ENCODE peak calls at places on chromosomes 1 and 21, in four cellular contexts. One of them, this sample, is unnamed.

GRCh38 chr1:226128487-226129075 is 58.0 kb downstream of the ACBD3 start:
- DNase-seq in nephron progenitor cell: no peak
- DNase-seq in fibroblast of lung: peak
- DNase-seq in RCC 7860: no peak
- DNase-seq in this sample: no peak

GRCh38 chr1:41795205-41795762 is 123.4 kb downstream of the HIVEP3 start:
- DNase-seq in RCC 7860: peak
- DNase-seq in fibroblast of lung: peak
- DNase-seq in nephron progenitor cell: no peak
- DNase-seq in this sample: no peak

GRCh38 chr21:45724345-45724961 is 80.9 kb downstream of the PCBP3 start:
- DNase-seq in fibroblast of lung: no peak
- DNase-seq in nephron progenitor cell: no peak
- DNase-seq in RCC 7860: no peak
- DNase-seq in this sample: no peak

GRCh38 chr1:67897270-67897949 is 64.1 kb upstream of the GNG12 start:
- DNase-seq in RCC 7860: no peak
- DNase-seq in fibroblast of lung: peak
- DNase-seq in nephron progenitor cell: no peak
- DNase-seq in this sample: no peak

GRCh38 chr1:8560611-8561544 is 243.0 kb downstream of the SLC45A1 start:
- DNase-seq in nephron progenitor cell: no peak
- DNase-seq in fibroblast of lung: peak
- DNase-seq in RCC 7860: peak
- DNase-seq in this sample: peak

GRCh38 chr1:213266983-213267772 is 216.1 kb downstream of the RPS6KC1 start:
- DNase-seq in fibroblast of lung: no peak
- DNase-seq in nephron progenitor cell: no peak
- DNase-seq in RCC 7860: no peak
- DNase-seq in this sample: no peak

GRCh38 chr1:203354246-203354645 is 3.3 kb upstream of the FMOD start:
- DNase-seq in RCC 7860: no peak
- DNase-seq in nephron progenitor cell: no peak
- DNase-seq in fibroblast of lung: peak
- DNase-seq in this sample: no peak

GRCh38 chr1:36199934-36200741 is 24.1 kb upstream of the THRAP3 start:
- DNase-seq in RCC 7860: no peak
- DNase-seq in nephron progenitor cell: no peak
- DNase-seq in fibroblast of lung: peak
- DNase-seq in this sample: no peak

GRCh38 chr1:208170252-208170651 is 73.9 kb downstream of the PLXNA2 start:
- DNase-seq in fibroblast of lung: no peak
- DNase-seq in RCC 7860: no peak
- DNase-seq in nephron progenitor cell: no peak
- DNase-seq in this sample: no peak

GRCh38 chr21:40797881-40798280 is 49.1 kb downstream of the DSCAM start:
- DNase-seq in RCC 7860: no peak
- DNase-seq in nephron progenitor cell: no peak
- DNase-seq in fibroblast of lung: no peak
- DNase-seq in this sample: no peak

GRCh38 chr1:204207136-204207616 is 6.6 kb downstream of the GOLT1A start:
- DNase-seq in nephron progenitor cell: peak
- DNase-seq in RCC 7860: no peak
- DNase-seq in fibroblast of lung: peak
- DNase-seq in this sample: peak